ENCODE peak calls at places on chromosomes 7 and 10, in four cellular contexts. D is foreskin fibroblast, P is epithelial cell of esophagus, G is WERI-Rb-1. F is an unnamed sample.
A peak's percentile ranks its signal among the peaks of the same experiment; 100 is the strongest.

GRCh38 chr7:107047902-107048782 is 3.6 kb downstream of the PRKAR2B start:
- DNase-seq in D (no peak), P (peak; percentile 3), G (no peak), F (peak; percentile 6)

GRCh38 chr10:131732631-131733127 is 168.1 kb upstream of the PPP2R2D start:
- DNase-seq in D (no peak), P (peak; percentile 45), G (no peak), F (peak; percentile 17)

GRCh38 chr7:129072410-129073063 is 17.6 kb upstream of the TNPO3 start:
- DNase-seq in D (no peak), P (no peak), G (no peak), F (no peak)

GRCh38 chr10:3764626-3765375 is 20.2 kb downstream of the KLF6 start:
- DNase-seq in D (no peak), P (peak; percentile 38), G (no peak), F (no peak)

GRCh38 chr7:115924398-115924797 is 106.2 kb downstream of the TFEC start:
- DNase-seq in D (no peak), P (no peak), G (no peak), F (no peak)

GRCh38 chr10:24382596-24382978 is 173.6 kb downstream of the KIAA1217 start:
- DNase-seq in D (no peak), P (no peak), G (no peak), F (peak; percentile 8)

GRCh38 chr10:48682265-48682664 is 2.4 kb upstream of the WDFY4 start:
- DNase-seq in D (no peak), P (no peak), G (no peak), F (no peak)

GRCh38 chr10:109914966-109915365 is 8.3 kb downstream of the XPNPEP1 start:
- DNase-seq in D (peak; percentile 74), P (peak; percentile 95), G (no peak), F (peak; percentile 88)

GRCh38 chr7:76425156-76425555 is 406 bp downstream of the ZP3 start:
- DNase-seq in D (no peak), P (no peak), G (no peak), F (no peak)

GRCh38 chr7:118026791-118027190 is 153.6 kb upstream of the CTTNBP2 start:
- DNase-seq in D (no peak), P (no peak), G (no peak), F (no peak)

GRCh38 chr7:27302590-27302989 is 60.0 kb downstream of the EVX1 start:
- DNase-seq in D (no peak), P (peak; percentile 5), G (no peak), F (peak; percentile 14)

GRCh38 chr10:101367569-101368453 is 13.8 kb downstream of the BTRC start:
- DNase-seq in D (peak; percentile 56), P (peak; percentile 96), G (no peak), F (peak; percentile 91)

GRCh38 chr10:90087197-90088007 is 386.0 kb downstream of the KIF20B start:
- DNase-seq in D (peak; percentile 75), P (peak; percentile 83), G (no peak), F (peak; percentile 76)

GRCh38 chr7:94289071-94289470 is 105.6 kb upstream of the COL1A2 start:
- DNase-seq in D (peak; percentile 81), P (peak; percentile 83), G (peak; percentile 85), F (peak; percentile 81)

GRCh38 chr7:33243319-33243881 is 114.0 kb downstream of the BBS9 start:
- DNase-seq in D (peak; percentile 38), P (peak; percentile 60), G (no peak), F (peak; percentile 57)

GRCh38 chr10:131099028-131099427 is 212.5 kb downstream of the TCERG1L start:
- DNase-seq in D (no peak), P (peak; percentile 19), G (no peak), F (no peak)

GRCh38 chr7:149624006-149624405 is 126.4 kb upstream of the ZNF746 start:
- DNase-seq in D (no peak), P (peak; percentile 56), G (peak; percentile 52), F (peak; percentile 36)

GRCh38 chr7:149625947-149626392 is 128.4 kb upstream of the ZNF746 start:
- DNase-seq in D (peak; percentile 35), P (no peak), G (no peak), F (peak; percentile 30)

GRCh38 chr7:149626972-149627371 is 129.4 kb upstream of the ZNF746 start:
- DNase-seq in D (no peak), P (no peak), G (no peak), F (no peak)

GRCh38 chr7:149624419-149625338 is 127.1 kb upstream of the ZNF746 start:
- DNase-seq in D (peak; percentile 93), P (peak; percentile 96), G (peak; percentile 94), F (peak; percentile 92)

GRCh38 chr7:149625339-149625946 is 127.8 kb upstream of the ZNF746 start:
- DNase-seq in D (peak; percentile 57), P (peak; percentile 70), G (peak; percentile 61), F (peak; percentile 74)
- TF ChIP-seq CTCF in D (peak; percentile 69), P (peak; percentile 79), G (peak; percentile 62), F (peak; percentile 61)

GRCh38 chr10:44460499-44460898 is 75.6 kb upstream of the CXCL12 start:
- DNase-seq in D (no peak), P (no peak), G (no peak), F (peak; percentile 37)

GRCh38 chr10:44458671-44459403 is 73.9 kb upstream of the CXCL12 start:
- DNase-seq in D (no peak), P (no peak), G (no peak), F (no peak)

GRCh38 chr10:44459677-44460076 is 74.8 kb upstream of the CXCL12 start:
- DNase-seq in D (no peak), P (no peak), G (no peak), F (no peak)

GRCh38 chr10:44462338-44462914 is 77.5 kb upstream of the CXCL12 start:
- DNase-seq in D (no peak), P (no peak), G (no peak), F (peak; percentile 41)

DNA sequence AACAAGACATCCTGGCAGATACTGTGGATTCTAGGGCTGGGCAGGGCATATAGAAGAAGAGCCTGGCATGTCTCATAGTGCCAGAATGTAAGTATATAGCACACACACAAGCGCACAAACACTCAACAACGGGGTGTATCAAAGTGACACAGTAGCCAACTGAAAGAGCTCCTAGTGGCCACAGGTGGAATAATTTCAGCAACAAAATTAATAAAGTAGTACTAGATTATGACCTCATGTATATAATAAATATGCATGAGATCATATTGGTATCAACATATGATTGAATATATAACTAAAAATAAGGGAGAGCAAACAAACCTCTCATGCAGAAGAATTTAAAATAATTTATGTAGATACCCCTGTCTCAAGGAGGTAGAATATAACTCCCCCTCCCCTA is 72.4 kb upstream of the CXCL12 start:
- DNase-seq in D (no peak), P (no peak), G (no peak), F (no peak)
- TF ChIP-seq CTCF in D (no peak), P (no peak), G (no peak), F (no peak)

GRCh38 chr7:150370612-150371071 is 2.0 kb downstream of the REPIN1 start:
- DNase-seq in D (peak; percentile 55), P (peak; percentile 29), G (no peak), F (no peak)
- TF ChIP-seq CTCF in D (no peak), P (no peak), G (no peak), F (no peak)

GRCh38 chr7:45983720-45984032 is 62.6 kb upstream of the IGFBP3 start:
- DNase-seq in D (no peak), P (no peak), G (no peak), F (no peak)

GRCh38 chr7:45982912-45983719 is 62.0 kb upstream of the IGFBP3 start:
- DNase-seq in D (no peak), P (no peak), G (no peak), F (no peak)

GRCh38 chr7:45985902-45986301 is 64.8 kb upstream of the IGFBP3 start:
- DNase-seq in D (peak; percentile 64), P (peak; percentile 85), G (no peak), F (peak; percentile 60)

GRCh38 chr7:45986355-45987298 is 65.6 kb upstream of the IGFBP3 start:
- DNase-seq in D (no peak), P (no peak), G (no peak), F (no peak)

GRCh38 chr7:45984386-45985295 is 63.6 kb upstream of the IGFBP3 start:
- DNase-seq in D (no peak), P (peak; percentile 12), G (peak; percentile 22), F (peak; percentile 7)
- TF ChIP-seq CTCF in D (no peak), P (peak; percentile 31), G (peak; percentile 67), F (no peak)

GRCh38 chr7:78020874-78021249 is 222.3 kb downstream of the PHTF2 start:
- DNase-seq in D (peak; percentile 13), P (no peak), G (no peak), F (no peak)
- TF ChIP-seq CTCF in D (no peak), P (no peak), G (no peak), F (no peak)

GRCh38 chr10:124418726-124419501 is at the start of gene OAT:
- DNase-seq in D (peak; percentile 94), P (peak; percentile 97), G (peak; percentile 98), F (peak; percentile 97)
- TF ChIP-seq CTCF in D (no peak), P (no peak), G (peak; percentile 34), F (no peak)

DNA sequence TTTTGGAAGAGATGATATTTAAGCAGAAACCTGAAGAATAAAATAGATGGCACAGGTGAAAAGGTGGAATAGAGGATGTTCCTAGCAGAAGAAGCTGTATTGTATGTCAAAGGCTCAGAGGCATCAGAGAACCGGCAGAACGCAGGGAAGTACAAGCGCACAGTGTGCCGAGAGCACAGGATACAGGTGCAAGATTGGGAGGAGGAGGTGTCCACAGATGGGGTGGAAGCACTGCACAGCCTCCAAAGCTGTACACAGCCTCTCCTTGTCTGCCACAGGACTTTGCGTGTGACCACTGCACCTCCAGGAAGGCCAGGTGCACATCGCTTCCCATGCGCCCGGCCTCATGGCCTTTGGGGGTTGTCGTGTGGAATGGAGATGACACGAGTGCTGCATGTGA is 23.3 kb upstream of the SEC61G start:
- DNase-seq in D (no peak), P (no peak), G (no peak), F (no peak)
- TF ChIP-seq CTCF in D (no peak), P (no peak), G (no peak), F (no peak)

DNA sequence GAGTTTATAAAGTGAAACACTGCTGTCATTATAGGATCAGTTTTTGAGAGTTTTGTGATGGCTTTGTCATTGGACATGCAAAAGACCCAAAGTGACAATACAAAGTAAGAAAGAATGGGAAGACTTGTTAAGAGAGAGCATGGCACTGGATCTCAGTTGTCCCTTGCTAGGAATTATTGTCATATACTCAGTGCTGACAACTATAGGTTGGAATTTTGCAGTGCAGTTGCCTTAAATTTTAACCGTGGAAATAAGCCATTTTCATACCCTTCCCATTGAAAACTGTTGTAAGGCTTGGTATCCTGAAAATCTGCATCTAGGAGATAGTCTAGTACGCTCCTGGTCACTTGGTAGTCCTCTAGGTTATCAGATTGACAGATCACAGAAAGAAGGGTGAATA is 1156.7 kb downstream of the GATA3 start:
- DNase-seq in D (no peak), P (no peak), G (no peak), F (no peak)
- TF ChIP-seq CTCF in D (peak; percentile 38), P (peak; percentile 48), G (peak; percentile 24), F (no peak)

F was measured in MCF 10A.